ENCODE peak calls at places on chromosomes 1 and 21, in nine cellular contexts. Z is RWPE1; T is heart right ventricle; K is suprapubic skin; O is substantia nigra; W is left lung; Y is SJCRH30; S is uterus; L is CD4-positive, alpha-beta T cell. M is an unnamed sample.

GRCh38 chr1:100736766-100737165 is 17.2 kb downstream of the VCAM1 start:
- DNase-seq in W (no peak), O (no peak), T (no peak), L (no peak), S (no peak), K (no peak), Y (peak), Z (no peak), M (no peak)

GRCh38 chr1:92709738-92710137 is 75.2 kb downstream of the EVI5 start:
- DNase-seq in Z (peak), S (no peak), O (no peak), W (no peak), K (no peak), T (no peak), L (no peak), Y (peak), M (peak)

GRCh38 chr1:113905435-113905861 is 322 bp downstream of the DCLRE1B start:
- DNase-seq in K (no peak), O (no peak), Z (peak), T (no peak), S (peak), L (no peak), Y (peak), W (no peak), M (no peak)

GRCh38 chr1:107590895-107591622 is 373.9 kb downstream of the VAV3 start:
- DNase-seq in L (no peak), T (no peak), W (no peak), Z (no peak), Y (no peak), K (no peak), S (no peak), O (no peak), M (no peak)

GRCh38 chr21:44926364-44927101 is 5.8 kb upstream of the ITGB2 start:
- DNase-seq in K (no peak), O (no peak), L (peak), Z (no peak), S (no peak), Y (no peak), W (peak), T (no peak), M (no peak)

GRCh38 chr1:184362876-184363275 is 24.0 kb upstream of the C1orf21 start:
- DNase-seq in O (no peak), S (no peak), K (no peak), T (no peak), Z (no peak), L (no peak), Y (no peak), W (no peak), M (no peak)

GRCh38 chr1:934991-935750 is 11.4 kb downstream of the SAMD11 start:
- DNase-seq in T (no peak), Z (no peak), L (no peak), S (no peak), Y (peak), W (no peak), K (no peak), O (no peak), M (no peak)

GRCh38 chr1:53346007-53346813 is 18.3 kb upstream of the LRP8 start:
- DNase-seq in W (no peak), T (no peak), Y (no peak), O (no peak), K (peak), Z (no peak), L (no peak), S (no peak), M (no peak)

GRCh38 chr1:119784127-119784781 is 15.5 kb upstream of the HMGCS2 start:
- DNase-seq in Y (no peak), S (peak), K (peak), Z (no peak), W (peak), L (no peak), T (no peak), O (no peak), M (no peak)

GRCh38 chr1:29290414-29290980 is 54.2 kb downstream of the PTPRU start:
- DNase-seq in S (no peak), W (no peak), Y (no peak), Z (no peak), L (no peak), O (no peak), T (no peak), K (no peak), M (no peak)

GRCh38 chr1:181089017-181089776 is 697 bp downstream of the IER5 start:
- DNase-seq in S (no peak), L (peak), Z (no peak), K (peak), W (peak), O (no peak), Y (no peak), T (no peak), M (no peak)

GRCh38 chr1:100362821-100363466 is 10.6 kb downstream of the CDC14A start:
- DNase-seq in K (no peak), O (no peak), W (no peak), T (no peak), Y (no peak), L (no peak), Z (no peak), S (no peak), M (no peak)

GRCh38 chr1:79391896-79392295 is 385.4 kb upstream of the ADGRL4 start:
- DNase-seq in O (no peak), T (no peak), K (no peak), Z (no peak), S (no peak), W (no peak), Y (no peak), L (no peak), M (no peak)

GRCh38 chr1:206686486-206687249 is 2.0 kb downstream of the MAPKAPK2 start:
- DNase-seq in O (no peak), K (no peak), L (no peak), Z (peak), W (no peak), S (no peak), T (no peak), Y (no peak), M (no peak)

GRCh38 chr1:27487927-27488522 is 1.9 kb downstream of the WASF2 start:
- DNase-seq in Y (no peak), S (no peak), W (no peak), Z (no peak), L (no peak), T (no peak), K (no peak), O (no peak), M (no peak)

GRCh38 chr1:243230914-243231313 is 24.2 kb downstream of the CEP170 start:
- DNase-seq in S (no peak), Z (peak), Y (no peak), T (no peak), W (no peak), O (no peak), K (no peak), L (no peak), M (no peak)

GRCh38 chr1:107529511-107530149 is 388.8 kb downstream of the NTNG1 start:
- DNase-seq in K (no peak), O (peak), T (no peak), Y (peak), L (no peak), W (no peak), S (peak), Z (peak), M (no peak)

GRCh38 chr21:17467392-17467791 is 45.5 kb upstream of the CXADR start:
- DNase-seq in W (no peak), T (no peak), L (no peak), Y (no peak), Z (no peak), S (no peak), O (no peak), K (no peak), M (no peak)

GRCh38 chr1:38046333-38046883 is at the start of gene POU3F1:
- DNase-seq in Y (no peak), S (no peak), L (no peak), W (peak), Z (no peak), O (no peak), T (no peak), K (no peak), M (no peak)

GRCh38 chr1:6409053-6409452 is 10.7 kb downstream of the HES2 start:
- DNase-seq in Y (no peak), L (no peak), S (no peak), W (no peak), K (no peak), Z (no peak), T (no peak), O (no peak), M (no peak)

GRCh38 chr1:153386500-153386901 is 4.4 kb downstream of the S100A8 start:
- DNase-seq in L (no peak), W (no peak), Z (no peak), S (no peak), K (no peak), T (peak), Y (no peak), O (no peak), M (peak)

GRCh38 chr1:32144033-32144432 is 35.4 kb upstream of the TXLNA start:
- DNase-seq in K (no peak), W (no peak), Z (no peak), O (no peak), L (no peak), T (no peak), S (no peak), Y (no peak), M (no peak)

GRCh38 chr21:29146726-29147125 is 16.3 kb downstream of the MAP3K7CL start:
- DNase-seq in S (no peak), Z (no peak), K (no peak), O (no peak), Y (no peak), L (no peak), T (no peak), W (no peak), M (no peak)

GRCh38 chr1:174191255-174191906 is 32.1 kb downstream of the RABGAP1L start:
- DNase-seq in O (no peak), L (no peak), Z (peak), K (no peak), W (no peak), T (no peak), Y (no peak), S (no peak), M (peak)

GRCh38 chr1:9449106-9449627 is 90.1 kb upstream of the SLC25A33 start:
- DNase-seq in S (no peak), L (no peak), T (peak), K (no peak), Z (no peak), O (no peak), W (no peak), Y (no peak), M (no peak)

GRCh38 chr21:28136687-28137086 is 856.0 kb downstream of the LTN1 start:
- DNase-seq in Y (no peak), Z (no peak), K (no peak), O (no peak), T (no peak), W (no peak), L (no peak), S (no peak), M (no peak)

GRCh38 chr1:48080343-48081255 is 83.4 kb upstream of the TRABD2B start:
- DNase-seq in O (no peak), S (no peak), W (no peak), L (no peak), K (no peak), Y (no peak), T (no peak), Z (no peak), M (no peak)

GRCh38 chr21:42734323-42734971 is 81.0 kb downstream of the PDE9A start:
- DNase-seq in L (no peak), S (no peak), T (no peak), K (no peak), Y (no peak), W (no peak), Z (no peak), O (no peak), M (no peak)

GRCh38 chr1:39917825-39918224 is 16.1 kb upstream of the MYCL start:
- DNase-seq in S (no peak), T (no peak), Z (no peak), L (no peak), O (no peak), W (no peak), Y (no peak), K (no peak), M (no peak)

GRCh38 chr1:196464545-196464944 is 143.7 kb downstream of the KCNT2 start:
- DNase-seq in L (no peak), O (no peak), T (no peak), K (no peak), W (no peak), Z (no peak), Y (no peak), S (no peak), M (no peak)

GRCh38 chr1:198901280-198901679 is 262.4 kb downstream of the PTPRC start:
- DNase-seq in Y (no peak), T (no peak), W (no peak), Z (no peak), K (no peak), L (no peak), S (no peak), O (no peak), M (no peak)

GRCh38 chr1:238254935-238255334 is 364.2 kb upstream of the ZP4 start:
- DNase-seq in O (no peak), Z (no peak), L (no peak), W (no peak), T (no peak), K (no peak), S (no peak), Y (no peak), M (no peak)
- H3K27ac ChIP-seq in O (no peak), Z (no peak), L (no peak), W (no peak), T (no peak), K (no peak), S (no peak), Y (no peak), M (no peak)

DNA sequence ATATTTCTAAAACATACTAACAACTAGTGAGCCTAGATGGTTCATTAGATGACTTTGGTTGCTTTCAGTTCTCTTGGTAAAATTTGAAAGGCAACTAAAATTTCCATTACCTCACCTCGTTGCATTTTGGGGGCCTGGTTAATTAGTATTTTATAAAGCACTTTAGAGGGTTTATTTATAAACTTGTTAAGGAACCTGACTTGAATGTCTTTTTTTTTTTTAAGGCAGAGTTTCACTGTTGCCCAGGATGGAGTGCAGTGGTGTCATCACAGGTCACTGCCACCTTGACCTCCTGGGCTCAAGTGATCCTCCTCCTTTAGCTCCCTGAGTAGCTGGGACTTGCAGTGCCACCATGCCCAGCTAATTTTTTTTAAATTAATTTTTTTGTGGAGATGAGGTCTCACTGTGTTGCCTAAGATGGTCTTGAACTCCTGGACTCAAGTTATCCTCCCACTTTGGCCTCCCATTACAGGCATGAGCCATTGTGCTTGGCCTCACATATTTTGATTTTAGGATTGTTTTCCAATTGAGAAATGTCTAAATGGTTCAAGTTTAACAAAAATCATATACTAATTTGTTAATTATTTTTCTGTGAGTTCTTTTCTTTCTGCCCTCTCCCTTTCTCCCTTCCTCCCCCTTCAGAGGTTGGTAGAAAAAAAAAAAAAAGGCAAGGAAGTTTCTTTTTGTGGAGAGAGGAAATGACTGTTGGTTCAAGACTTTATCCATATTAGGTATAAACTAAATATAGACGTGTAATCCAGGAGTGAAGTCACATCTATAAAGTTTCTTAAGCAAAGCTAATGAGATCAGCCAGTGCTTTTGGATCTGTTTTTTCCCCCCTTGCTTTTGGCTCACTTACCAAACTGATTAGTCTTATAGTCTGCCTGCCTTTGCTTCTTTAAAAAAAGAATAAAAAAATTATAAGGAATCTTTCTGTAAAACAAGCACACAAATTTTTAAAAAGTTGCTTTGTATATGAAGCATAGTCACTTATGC is 24.7 kb downstream of the CLIC4 start:
- DNase-seq in W (no peak), Y (no peak), K (no peak), T (no peak), Z (peak), O (no peak), L (no peak), S (peak), M (peak)
- H3K27ac ChIP-seq in W (peak), Y (peak), K (peak), T (peak), Z (peak), O (no peak), L (no peak), S (peak), M (peak)

GRCh38 chr1:43822040-43822439 is 111.6 kb upstream of the ARTN start:
- DNase-seq in T (no peak), L (no peak), Z (peak), S (peak), K (no peak), O (no peak), W (no peak), Y (peak), M (no peak)

GRCh38 chr1:43819354-43819753 is 112.0 kb downstream of the ST3GAL3 start:
- DNase-seq in W (no peak), S (no peak), Y (no peak), T (no peak), K (no peak), O (no peak), Z (no peak), L (no peak), M (no peak)

GRCh38 chr1:43828574-43828973 is 105.0 kb upstream of the ARTN start:
- DNase-seq in Y (no peak), O (no peak), T (no peak), L (no peak), K (no peak), Z (no peak), W (no peak), S (no peak), M (no peak)

GRCh38 chr1:43821471-43821870 is 112.1 kb upstream of the ARTN start:
- DNase-seq in Z (no peak), L (no peak), K (no peak), S (no peak), T (no peak), W (no peak), Y (no peak), O (no peak), M (no peak)

GRCh38 chr1:43824795-43825194 is 108.8 kb upstream of the ARTN start:
- DNase-seq in W (no peak), Z (no peak), K (no peak), Y (no peak), O (no peak), S (no peak), L (no peak), T (no peak), M (no peak)
- H3K27ac ChIP-seq in W (no peak), Z (no peak), K (no peak), Y (no peak), O (no peak), S (no peak), L (no peak), T (no peak), M (no peak)

GRCh38 chr1:12001249-12001917 is 17.9 kb upstream of the MIIP start:
- DNase-seq in S (no peak), K (no peak), T (no peak), L (peak), Y (peak), O (no peak), W (no peak), Z (no peak), M (no peak)
- H3K27ac ChIP-seq in S (no peak), K (no peak), T (peak), L (no peak), Y (no peak), O (no peak), W (no peak), Z (peak), M (peak)

DNA sequence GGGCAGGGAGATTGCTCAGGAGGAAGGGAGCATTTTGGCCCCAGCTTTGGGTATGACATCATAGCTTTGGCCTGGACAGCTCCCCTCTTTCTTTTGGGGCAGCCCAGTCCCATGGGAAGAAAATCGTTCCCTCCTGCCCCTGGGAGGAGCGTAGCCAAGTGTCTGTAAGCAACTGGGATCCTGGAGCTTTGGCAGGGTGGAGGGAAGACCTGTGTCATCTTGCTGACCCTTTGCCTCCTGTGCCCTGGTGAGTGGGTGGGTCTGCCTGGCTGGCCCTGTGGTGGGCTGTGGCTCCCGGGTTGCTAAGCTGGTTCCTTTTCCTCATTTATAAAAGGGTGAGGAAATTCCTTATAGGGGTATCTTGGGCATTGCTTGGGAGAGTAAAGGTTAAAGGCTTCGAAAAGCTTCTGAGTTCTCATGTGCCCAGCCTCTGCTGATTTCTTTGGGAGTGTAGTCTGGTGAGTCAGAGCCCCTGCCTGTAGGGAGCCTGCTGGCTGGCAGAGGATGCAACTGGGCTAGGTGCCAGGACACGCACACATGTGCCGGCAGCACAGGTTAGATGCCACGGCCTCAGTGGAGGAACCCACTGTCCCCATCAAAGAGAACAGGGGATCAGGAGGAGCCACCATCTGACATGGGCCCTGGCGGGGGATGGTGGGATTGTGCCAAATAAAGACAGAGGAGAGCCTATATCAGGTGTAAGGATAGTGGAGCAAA is 85.2 kb downstream of the ARHGEF10L start:
- DNase-seq in Z (peak), W (no peak), T (peak), Y (no peak), S (no peak), L (no peak), K (no peak), O (no peak), M (peak)
- H3K27ac ChIP-seq in Z (peak), W (no peak), T (peak), Y (no peak), S (peak), L (no peak), K (peak), O (no peak), M (peak)

GRCh38 chr1:94269921-94270320 is 32.5 kb upstream of the ARHGAP29 start:
- DNase-seq in S (no peak), L (no peak), Z (no peak), T (no peak), O (no peak), Y (no peak), W (no peak), K (no peak), M (no peak)
- H3K27ac ChIP-seq in S (no peak), L (no peak), Z (peak), T (no peak), O (no peak), Y (no peak), W (no peak), K (no peak), M (peak)

GRCh38 chr1:214417545-214418210 is 133.7 kb downstream of the PTPN14 start:
- DNase-seq in W (no peak), S (no peak), K (no peak), Y (no peak), O (no peak), T (no peak), L (no peak), Z (no peak), M (no peak)

GRCh38 chr1:214414691-214415090 is 133.7 kb downstream of the SMYD2 start:
- DNase-seq in W (no peak), T (no peak), Y (no peak), L (no peak), S (no peak), O (no peak), Z (no peak), K (no peak), M (no peak)

GRCh38 chr1:214413315-214413714 is 132.4 kb downstream of the SMYD2 start:
- DNase-seq in S (no peak), Z (no peak), Y (no peak), T (no peak), O (no peak), W (no peak), L (no peak), K (no peak), M (no peak)

GRCh38 chr1:214416417-214417212 is 134.8 kb downstream of the PTPN14 start:
- DNase-seq in O (no peak), K (no peak), Y (no peak), T (no peak), L (no peak), W (no peak), S (no peak), Z (peak), M (no peak)

DNA sequence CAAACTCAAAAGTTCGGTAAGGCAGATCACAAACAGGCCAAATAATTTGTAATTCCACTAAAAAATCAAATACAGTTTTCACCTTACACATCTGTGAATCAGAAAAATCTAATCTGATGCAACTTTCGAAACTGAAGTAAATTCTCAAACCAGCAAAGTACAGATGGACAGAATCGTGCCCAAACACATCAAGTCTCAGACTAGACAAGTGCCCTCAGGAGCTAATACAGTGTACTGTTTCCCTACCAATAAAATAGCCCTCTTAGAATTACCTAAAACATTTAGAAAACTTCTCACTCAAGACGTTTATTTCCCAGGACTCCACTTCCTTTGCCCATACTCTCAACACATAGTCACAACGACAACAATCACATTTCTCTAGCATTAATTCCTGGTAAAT is 134.2 kb downstream of the SMYD2 start:
- DNase-seq in T (no peak), Y (no peak), Z (no peak), S (no peak), K (no peak), W (no peak), L (no peak), O (no peak), M (no peak)
- H3K27ac ChIP-seq in T (peak), Y (no peak), Z (peak), S (no peak), K (no peak), W (no peak), L (no peak), O (no peak), M (peak)

M was measured in epithelial cell of prostate.